ENCODE peak calls at places on chromosomes 2 and 18, in six cellular contexts. M, V, B, P, O and G are unnamed samples.

GRCh38 chr2:226137201-226137811 is 662.3 kb downstream of the IRS1 start:
- DNase-seq in M (no peak), V (peak), B (no peak), P (no peak), O (no peak), G (no peak)

GRCh38 chr2:228136027-228136426 is 45.5 kb downstream of the SPHKAP start:
- DNase-seq in M (no peak), V (no peak), B (no peak), P (no peak), O (no peak), G (no peak)

GRCh38 chr2:29562896-29563295 is 358.5 kb downstream of the ALK start:
- DNase-seq in M (no peak), V (peak), B (no peak), P (no peak), O (no peak), G (no peak)

GRCh38 chr2:3254438-3254941 is 123.1 kb downstream of the EIPR1 start:
- DNase-seq in M (peak), V (no peak), B (no peak), P (no peak), O (no peak), G (no peak)

GRCh38 chr18:5513947-5514346 is 29.9 kb downstream of the EPB41L3 start:
- DNase-seq in M (no peak), V (no peak), B (no peak), P (no peak), O (no peak), G (no peak)

GRCh38 chr2:39479696-39480095 is 42.6 kb upstream of the MAP4K3 start:
- DNase-seq in M (no peak), V (peak), B (no peak), P (no peak), O (no peak), G (no peak)

GRCh38 chr18:53657257-53657656 is 567.2 kb downstream of the MBD2 start:
- DNase-seq in M (no peak), V (no peak), B (no peak), P (no peak), O (no peak), G (no peak)

GRCh38 chr2:45214550-45214949 is 205.3 kb upstream of the SIX2 start:
- DNase-seq in M (no peak), V (no peak), B (no peak), P (no peak), O (no peak), G (no peak)

GRCh38 chr2:135074216-135074615 is 22.1 kb downstream of the RAB3GAP1 start:
- DNase-seq in M (no peak), V (no peak), B (no peak), P (no peak), O (no peak), G (no peak)

GRCh38 chr2:12819721-12820120 is 103.0 kb downstream of the TRIB2 start:
- DNase-seq in M (no peak), V (peak), B (no peak), P (no peak), O (peak), G (no peak)

GRCh38 chr2:164514491-164514890 is 106.8 kb downstream of the GRB14 start:
- DNase-seq in M (no peak), V (no peak), B (no peak), P (no peak), O (no peak), G (no peak)

GRCh38 chr2:235347691-235348090 is 146.2 kb upstream of the AGAP1 start:
- DNase-seq in M (no peak), V (peak), B (no peak), P (peak), O (peak), G (no peak)

GRCh38 chr2:188599140-188599539 is 307.5 kb downstream of the GULP1 start:
- DNase-seq in M (no peak), V (peak), B (no peak), P (no peak), O (no peak), G (no peak)

GRCh38 chr18:61998957-61999356 is 106.2 kb upstream of the RNF152 start:
- DNase-seq in M (no peak), V (peak), B (no peak), P (no peak), O (peak), G (no peak)

GRCh38 chr2:128169497-128169896 is 78.5 kb downstream of the UGGT1 start:
- DNase-seq in M (no peak), V (peak), B (no peak), P (no peak), O (peak), G (no peak)

GRCh38 chr2:6202756-6203155 is 510.6 kb downstream of the SOX11 start:
- DNase-seq in M (no peak), V (no peak), B (no peak), P (no peak), O (no peak), G (no peak)

GRCh38 chr18:50653402-50654093 is 93.7 kb downstream of the MAPK4 start:
- DNase-seq in M (no peak), V (no peak), B (no peak), P (peak), O (no peak), G (no peak)

GRCh38 chr18:21314721-21315120 is 72.7 kb downstream of the GREB1L start:
- DNase-seq in M (no peak), V (no peak), B (no peak), P (no peak), O (no peak), G (no peak)

GRCh38 chr2:49843314-49843713 is 689.0 kb upstream of the FSHR start:
- DNase-seq in M (no peak), V (no peak), B (no peak), P (no peak), O (no peak), G (no peak)

GRCh38 chr2:124796647-124797437 is 771.8 kb downstream of the CNTNAP5 start:
- DNase-seq in M (no peak), V (no peak), B (no peak), P (no peak), O (no peak), G (no peak)

GRCh38 chr2:209973328-209973727 is 29.1 kb upstream of the RPE start:
- DNase-seq in M (no peak), V (no peak), B (no peak), P (no peak), O (no peak), G (no peak)

GRCh38 chr2:100968146-100969145 is 33.6 kb upstream of the RPL31 start:
- DNase-seq in M (peak), V (no peak), B (no peak), P (no peak), O (no peak), G (no peak)

GRCh38 chr2:127012868-127013267 is 94.1 kb downstream of the BIN1 start:
- DNase-seq in M (no peak), V (peak), B (no peak), P (no peak), O (no peak), G (no peak)

GRCh38 chr2:94622113-94622618 is 249.1 kb upstream of the TEKT4 start:
- DNase-seq in M (no peak), V (no peak), B (no peak), P (no peak), O (no peak), G (no peak)

GRCh38 chr18:37421349-37422080 is 144.1 kb downstream of the CELF4 start:
- DNase-seq in M (no peak), V (no peak), B (no peak), P (peak), O (no peak), G (no peak)

GRCh38 chr18:23433360-23433759 is 19.7 kb upstream of the RIOK3 start:
- DNase-seq in M (no peak), V (no peak), B (no peak), P (no peak), O (no peak), G (no peak)

GRCh38 chr2:28752608-28752984 is 966 bp downstream of the PPP1CB start:
- DNase-seq in M (no peak), V (no peak), B (no peak), P (no peak), O (no peak), G (no peak)

GRCh38 chr2:26356771-26357170 is 10.2 kb upstream of the ADGRF3 start:
- DNase-seq in M (no peak), V (peak), B (no peak), P (no peak), O (no peak), G (no peak)

GRCh38 chr2:23563673-23564617 is 179.0 kb downstream of the KLHL29 start:
- DNase-seq in M (no peak), V (peak), B (no peak), P (no peak), O (no peak), G (no peak)

DNA sequence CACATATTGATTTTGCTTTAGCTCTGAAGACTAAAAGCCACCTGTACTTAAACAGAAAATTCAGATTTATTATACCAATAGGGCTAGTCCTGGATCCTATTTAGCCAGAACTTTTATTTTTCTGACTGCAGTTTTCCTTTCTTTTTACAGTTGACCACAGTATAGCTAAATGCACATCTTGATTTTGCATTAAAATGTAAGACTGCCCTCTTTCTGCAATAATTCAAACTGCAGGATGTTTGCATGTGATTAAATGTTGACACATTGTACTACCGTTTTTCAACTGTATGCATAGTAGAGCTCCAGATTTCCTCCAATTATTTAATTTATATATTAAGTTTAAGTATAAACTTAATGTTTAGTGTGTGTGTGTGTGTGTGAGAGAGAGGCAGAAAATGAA is 1262.9 kb downstream of the SUCLG1 start:
- DNase-seq in M (no peak), V (peak), B (no peak), P (no peak), O (peak), G (no peak)
- TF ChIP-seq CTCF in M (peak), V (peak), B (peak), P (peak), O (peak), G (no peak)

GRCh38 chr2:107305966-107306365 is 420.0 kb upstream of the ST6GAL2 start:
- DNase-seq in M (no peak), V (no peak), B (no peak), P (no peak), O (no peak), G (no peak)
- TF ChIP-seq CTCF in M (no peak), V (no peak), B (no peak), P (no peak), O (no peak), G (no peak)

GRCh38 chr2:239824866-239825704 is 200.1 kb downstream of the NDUFA10 start:
- DNase-seq in M (peak), V (no peak), B (no peak), P (no peak), O (no peak), G (peak)

GRCh38 chr2:239822146-239822945 is 202.8 kb downstream of the NDUFA10 start:
- DNase-seq in M (no peak), V (no peak), B (no peak), P (peak), O (no peak), G (no peak)

GRCh38 chr2:239825705-239825979 is 199.5 kb downstream of the NDUFA10 start:
- DNase-seq in M (peak), V (no peak), B (no peak), P (peak), O (no peak), G (no peak)

GRCh38 chr2:239826376-239826775 is 198.8 kb downstream of the NDUFA10 start:
- DNase-seq in M (no peak), V (no peak), B (no peak), P (no peak), O (no peak), G (no peak)

DNA sequence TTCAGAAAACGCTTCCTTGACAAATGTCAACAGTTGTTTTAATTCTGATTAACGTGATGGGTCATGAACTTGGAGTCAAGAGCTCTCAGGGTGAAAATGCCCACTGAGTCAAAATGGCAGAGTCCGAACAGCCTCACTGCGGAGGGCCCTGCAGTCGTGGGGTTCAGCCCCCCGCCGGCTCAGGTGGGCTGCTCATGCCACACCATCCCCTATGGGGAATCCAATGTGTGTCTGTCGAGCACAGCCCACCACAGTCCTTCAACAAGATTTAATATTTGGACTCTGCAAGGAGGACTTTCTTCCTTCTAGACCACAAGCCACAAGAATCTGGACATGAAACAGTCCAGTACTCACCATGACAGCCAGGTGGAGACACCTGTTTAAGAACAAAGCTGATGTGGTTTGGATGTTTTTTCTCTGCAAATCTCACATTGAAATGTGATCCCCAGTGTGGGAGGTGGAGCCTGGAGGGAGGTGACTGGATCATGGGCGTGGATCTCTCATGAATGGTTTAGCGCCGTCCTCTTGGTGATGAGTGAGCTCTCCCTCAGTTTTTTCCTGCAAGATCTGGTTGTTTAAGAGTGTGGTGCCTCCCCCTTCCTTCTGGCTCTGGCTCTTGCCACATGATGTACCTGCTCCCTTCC is 201.0 kb downstream of the NDUFA10 start:
- DNase-seq in M (peak), V (no peak), B (no peak), P (peak), O (no peak), G (peak)
- TF ChIP-seq CTCF in M (no peak), V (no peak), B (peak), P (no peak), O (no peak), G (no peak)

GRCh38 chr2:180991361-180991760 is 11.0 kb downstream of the UBE2E3 start:
- DNase-seq in M (no peak), V (no peak), B (no peak), P (no peak), O (no peak), G (no peak)
- TF ChIP-seq CTCF in M (no peak), V (no peak), B (peak), P (no peak), O (no peak), G (no peak)

GRCh38 chr2:176110975-176111663 is 4.0 kb downstream of the HOXD11 start:
- DNase-seq in M (no peak), V (peak), B (peak), P (no peak), O (no peak), G (no peak)
- TF ChIP-seq CTCF in M (peak), V (peak), B (peak), P (peak), O (peak), G (no peak)

GRCh38 chr2:33762636-33763035 is 163.5 kb upstream of the FAM98A start:
- DNase-seq in M (no peak), V (no peak), B (no peak), P (no peak), O (no peak), G (no peak)

GRCh38 chr2:33763671-33764310 is 164.7 kb upstream of the FAM98A start:
- DNase-seq in M (no peak), V (no peak), B (no peak), P (no peak), O (no peak), G (no peak)

GRCh38 chr2:33770023-33770422 is 170.9 kb upstream of the FAM98A start:
- DNase-seq in M (no peak), V (no peak), B (no peak), P (no peak), O (no peak), G (no peak)

GRCh38 chr2:33766175-33766574 is 167.1 kb upstream of the FAM98A start:
- DNase-seq in M (no peak), V (no peak), B (no peak), P (no peak), O (no peak), G (no peak)

GRCh38 chr2:33765122-33765521 is 166.0 kb upstream of the FAM98A start:
- DNase-seq in M (no peak), V (no peak), B (no peak), P (no peak), O (no peak), G (no peak)
- TF ChIP-seq CTCF in M (no peak), V (no peak), B (no peak), P (no peak), O (no peak), G (no peak)